ENCODE peak calls at places on chromosome 11, in four cellular contexts. M is heart left ventricle, U is AG04450, Z is foreskin fibroblast. P is an unnamed sample.

GRCh38 chr11:70716986-70717775 is 318.9 kb downstream of the CTTN start:
- DNase-seq in M (no peak), U (no peak), Z (no peak), P (no peak)

GRCh38 chr11:76025068-76025467 is 181.2 kb downstream of the WNT11 start:
- DNase-seq in M (no peak), U (peak), Z (peak), P (peak)

GRCh38 chr11:113241190-113242051 is 73.0 kb upstream of the TTC12 start:
- DNase-seq in M (no peak), Z (peak), U (no peak), P (no peak)

GRCh38 chr11:2807801-2808241 is 77.8 kb downstream of the CDKN1C start:
- DNase-seq in Z (no peak), M (peak), U (no peak), P (no peak)

GRCh38 chr11:120695426-120695825 is 183.9 kb downstream of the GRIK4 start:
- DNase-seq in M (no peak), U (no peak), Z (no peak), P (no peak)

GRCh38 chr11:80593981-80594380 is 1153.2 kb upstream of the TENM4 start:
- DNase-seq in M (no peak), U (no peak), Z (no peak), P (peak)

GRCh38 chr11:15629690-15630321 is 515.1 kb downstream of the INSC start:
- DNase-seq in M (peak), Z (no peak), U (no peak), P (peak)

GRCh38 chr11:114678125-114679036 is at the start of gene NXPE2:
- DNase-seq in U (peak), Z (peak), M (no peak), P (no peak)

GRCh38 chr11:116730568-116730967 is 42.2 kb downstream of the BUD13 start:
- DNase-seq in M (no peak), U (no peak), Z (peak), P (no peak)

GRCh38 chr11:93249437-93250210 is 51.8 kb upstream of the SLC36A4 start:
- DNase-seq in Z (no peak), M (no peak), U (no peak), P (no peak)

GRCh38 chr11:121557348-121557747 is 104.6 kb upstream of the SORL1-AS1 start:
- DNase-seq in U (no peak), M (no peak), Z (no peak), P (no peak)

GRCh38 chr11:61774441-61774840 is 18.0 kb downstream of the TMEM258 start:
- DNase-seq in U (no peak), Z (no peak), M (no peak), P (no peak)

GRCh38 chr11:76700177-76701100 is 29.9 kb upstream of the LRRC32 start:
- DNase-seq in M (no peak), U (peak), Z (peak), P (peak)

GRCh38 chr11:35529971-35530495 is 4.6 kb upstream of the PAMR1 start:
- DNase-seq in Z (peak), U (peak), M (peak), P (peak)

GRCh38 chr11:70483077-70483861 is 84.9 kb downstream of the CTTN start:
- DNase-seq in Z (peak), M (peak), U (peak), P (peak)

GRCh38 chr11:45556851-45557707 is 108.3 kb downstream of the CHST1 start:
- DNase-seq in U (no peak), Z (peak), M (no peak), P (no peak)

GRCh38 chr11:25860677-25861445 is 471.1 kb upstream of the ANO3 start:
- DNase-seq in U (peak), M (no peak), Z (no peak), P (peak)

GRCh38 chr11:77379253-77379652 is 77.8 kb upstream of the GDPD4 start:
- DNase-seq in Z (peak), U (no peak), M (no peak), P (peak)

GRCh38 chr11:6737872-6738466 is 33.8 kb downstream of the OR2AG2 start:
- DNase-seq in U (no peak), Z (peak), M (no peak), P (peak)

GRCh38 chr11:9250139-9250582 is 15.0 kb downstream of the DENND5A start:
- DNase-seq in Z (no peak), M (no peak), U (no peak), P (no peak)

GRCh38 chr11:130782361-130783221 is 133.7 kb downstream of the SNX19 start:
- DNase-seq in M (no peak), U (no peak), Z (peak), P (peak)

GRCh38 chr11:417652-418342 is 3.0 kb upstream of the SIGIRR start:
- DNase-seq in U (no peak), M (peak), Z (no peak), P (no peak)

GRCh38 chr11:134124660-134125451 is 56.0 kb downstream of the JAM3 start:
- DNase-seq in U (no peak), Z (peak), M (peak), P (peak)

GRCh38 chr11:103744496-103745153 is 291.8 kb upstream of the DDI1 start:
- DNase-seq in M (no peak), U (no peak), Z (no peak), P (no peak)

GRCh38 chr11:10693509-10694071 is at the start of gene IRAG1:
- DNase-seq in M (peak), Z (peak), U (peak), P (peak)

GRCh38 chr11:122599434-122599833 is 56.1 kb upstream of the UBASH3B start:
- DNase-seq in M (no peak), Z (no peak), U (no peak), P (no peak)

DNA sequence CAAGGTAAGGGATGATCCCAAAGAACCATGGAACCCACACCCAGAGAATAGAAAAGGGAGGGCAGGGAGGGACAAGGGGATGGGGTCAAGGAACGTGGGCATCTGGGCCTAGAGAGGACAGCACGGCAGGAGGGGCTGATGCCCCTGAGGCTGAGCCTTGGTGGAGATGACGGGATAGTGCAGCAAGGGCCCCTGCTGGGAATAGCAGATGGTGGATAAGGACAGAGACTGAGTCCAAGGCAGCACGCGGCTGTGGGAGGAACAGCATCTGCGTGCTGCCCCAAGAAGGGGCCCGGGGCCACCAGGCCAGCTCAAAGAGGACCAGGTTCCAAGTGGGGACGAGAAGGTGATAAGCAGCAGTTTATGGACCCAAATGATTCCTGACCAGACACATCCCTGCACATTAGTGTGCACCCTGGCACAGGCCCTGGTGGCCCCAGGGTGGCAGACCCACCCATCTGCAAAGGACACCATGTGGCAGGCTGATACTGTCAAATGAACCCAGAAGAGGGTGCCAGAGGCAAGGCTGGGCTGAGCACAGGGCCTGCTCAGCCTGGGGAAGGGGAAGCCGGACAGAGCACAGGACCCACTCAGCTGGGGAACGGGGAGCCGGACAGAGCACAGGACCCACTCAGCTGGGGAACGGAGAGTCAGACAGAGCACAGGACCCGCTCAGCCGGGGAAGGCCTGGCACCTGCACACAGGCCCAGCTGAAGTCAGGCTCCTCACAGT is 12.8 kb upstream of the TESMIN start:
- DNase-seq in U (no peak), M (no peak), Z (no peak), P (no peak)
- TF ChIP-seq CTCF in U (no peak), M (no peak), Z (no peak), P (peak)

GRCh38 chr11:73184953-73185671 is 33.0 kb upstream of the P2RY2 start:
- DNase-seq in M (peak), U (no peak), Z (peak), P (peak)
- H3K4me3 ChIP-seq in M (no peak), U (no peak), Z (no peak), P (peak)

DNA sequence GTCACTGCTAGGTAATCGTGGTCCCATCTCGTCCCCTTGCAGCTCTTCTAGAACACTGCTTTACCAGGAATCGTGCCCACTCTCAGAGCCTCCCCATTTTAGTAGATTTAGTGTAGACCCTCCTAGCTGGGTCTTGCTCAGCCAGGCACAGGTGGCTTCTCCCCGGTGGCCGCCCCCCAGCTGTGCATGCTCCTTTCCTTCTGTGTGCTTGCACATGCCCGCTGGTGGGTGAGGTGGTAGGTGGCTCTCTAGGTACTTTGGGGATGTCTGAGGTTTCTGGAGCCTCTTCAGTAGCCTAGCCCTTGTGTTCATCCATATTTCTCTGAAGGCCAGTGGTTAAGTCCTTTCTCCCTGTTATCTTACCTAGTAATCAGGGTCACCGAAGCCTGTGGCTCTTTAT is 5.6 kb downstream of the TUB start:
- DNase-seq in M (no peak), Z (no peak), U (no peak), P (no peak)
- TF ChIP-seq CTCF in M (no peak), Z (no peak), U (no peak), P (no peak)

DNA sequence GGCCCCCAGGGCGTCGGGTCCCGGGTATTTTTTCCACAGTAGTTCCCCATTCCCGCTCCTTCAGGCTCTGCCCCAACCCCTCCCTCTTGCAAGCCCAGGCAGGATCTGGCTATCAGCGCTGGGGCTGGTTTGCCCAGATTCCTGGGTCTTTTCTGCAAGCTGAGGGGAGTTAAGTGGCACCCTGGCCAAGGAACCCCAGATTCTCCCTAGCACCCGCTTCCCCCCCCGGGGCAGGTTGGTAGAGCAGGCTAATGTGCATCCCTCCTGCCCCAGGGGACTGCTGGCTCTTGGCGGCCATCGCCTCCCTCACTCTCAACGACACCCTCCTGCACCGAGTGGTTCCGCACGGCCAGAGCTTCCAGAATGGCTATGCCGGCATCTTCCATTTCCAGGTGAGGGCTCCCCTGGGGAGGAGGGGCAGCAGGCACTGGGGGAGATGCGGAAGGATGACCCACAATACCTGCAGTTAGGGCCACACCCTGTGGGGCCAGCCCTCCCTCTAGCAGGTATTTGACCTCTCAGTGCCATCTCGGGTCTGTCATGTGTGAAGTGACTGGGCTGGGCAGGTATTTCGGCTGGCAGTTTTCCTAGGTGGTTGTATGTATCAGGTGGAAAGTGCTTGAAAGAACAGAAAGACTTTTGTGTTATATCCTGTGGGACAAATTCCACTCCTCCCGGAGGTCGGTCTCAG is 1.6 kb downstream of the CAPN1 start:
- DNase-seq in U (no peak), Z (no peak), M (no peak), P (no peak)
- H3K4me3 ChIP-seq in U (peak), Z (peak), M (no peak), P (peak)

GRCh38 chr11:13054278-13054677 is 45.2 kb downstream of the RASSF10 start:
- DNase-seq in Z (peak), U (no peak), M (no peak), P (no peak)
- TF ChIP-seq CTCF in Z (no peak), U (no peak), M (no peak), P (no peak)

GRCh38 chr11:68297052-68297378 is 15.4 kb upstream of the LRP5 start:
- DNase-seq in Z (no peak), M (no peak), U (no peak), P (no peak)

GRCh38 chr11:68298659-68299516 is 13.5 kb upstream of the LRP5 start:
- DNase-seq in M (no peak), U (no peak), Z (no peak), P (no peak)

GRCh38 chr11:68297812-68298658 is 14.4 kb upstream of the LRP5 start:
- DNase-seq in U (peak), Z (peak), M (peak), P (peak)

GRCh38 chr11:68296344-68297051 is 15.9 kb upstream of the LRP5 start:
- DNase-seq in M (no peak), U (no peak), Z (no peak), P (no peak)

GRCh38 chr11:68297494-68297811 is 14.9 kb upstream of the LRP5 start:
- DNase-seq in Z (no peak), M (no peak), U (no peak), P (no peak)
- H3K4me3 ChIP-seq in Z (no peak), M (no peak), U (no peak), P (no peak)

DNA sequence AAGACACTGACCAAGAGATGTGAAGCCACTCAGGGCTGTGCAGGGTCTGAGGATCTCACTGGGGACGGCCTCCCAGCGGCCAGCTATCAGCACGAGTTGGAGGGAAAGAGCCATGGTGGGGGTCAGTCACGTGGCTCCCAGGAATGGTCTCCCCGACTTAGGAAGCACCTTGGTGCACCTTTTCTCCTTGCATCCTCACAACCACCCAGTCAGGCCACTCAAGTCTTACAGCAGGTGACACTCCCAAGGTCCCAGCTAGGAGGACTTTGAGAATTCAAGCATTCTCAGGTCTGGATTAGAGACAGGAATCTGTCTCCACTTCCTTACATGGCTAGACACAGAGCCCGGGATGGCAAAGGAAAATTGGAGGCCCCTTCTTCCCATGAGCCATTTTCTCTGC is 2.7 kb downstream of the RNASEH2C start:
- DNase-seq in M (no peak), Z (no peak), U (no peak), P (no peak)
- TF ChIP-seq CTCF in M (no peak), Z (no peak), U (no peak), P (no peak)

DNA sequence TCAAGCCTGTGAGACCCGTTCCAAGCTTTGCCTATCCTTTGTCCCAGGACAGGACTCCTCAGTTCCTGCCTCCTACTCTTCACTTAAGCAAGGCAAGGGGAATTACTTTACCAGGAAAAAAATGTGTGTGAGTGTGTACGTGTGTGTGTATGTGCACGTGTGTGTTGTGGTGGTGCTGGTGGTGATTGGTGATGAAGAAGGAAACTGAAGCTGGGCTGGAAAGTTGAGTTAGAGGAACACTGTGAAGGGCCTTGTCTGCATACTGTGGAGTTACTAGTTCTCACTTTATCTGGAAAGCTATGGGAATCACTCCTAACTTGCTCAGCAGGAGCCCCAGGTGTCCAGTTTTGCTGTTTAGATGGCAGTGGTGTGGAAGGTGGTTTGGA is 378 bp downstream of the OR51D1 start:
- DNase-seq in Z (no peak), M (no peak), U (no peak), P (no peak)
- H3K4me3 ChIP-seq in Z (no peak), M (no peak), U (no peak), P (no peak)

GRCh38 chr11:68968306-68969255 is 12.2 kb downstream of the MRGPRD start:
- DNase-seq in M (no peak), Z (peak), U (no peak), P (no peak)
- TF ChIP-seq CTCF in M (no peak), Z (peak), U (no peak), P (peak)

GRCh38 chr11:66410191-66410590 is 10.6 kb upstream of the NPAS4 start:
- DNase-seq in U (no peak), Z (no peak), M (no peak), P (no peak)
- H3K4me3 ChIP-seq in U (no peak), Z (no peak), M (no peak), P (no peak)